ENCODE peak calls at places on chromosomes 11 and 22, in seven cellular contexts. X is upper lobe of right lung, C is WERI-Rb-1, I is mammary epithelial cell, P is EL, U is renal cortical epithelial cell, E is NCI-H2171 treated with DMSO at 0.1 percent for 48 hours. M is an unnamed sample.

GRCh38 chr22:22431271-22432220 is 77.0 kb downstream of the ZNF280B start:
- DNase-seq in X (no peak), C (peak), I (peak), P (peak), U (peak), E (peak), M (peak)

GRCh38 chr11:11740081-11740702 is 101.6 kb upstream of the USP47 start:
- DNase-seq in X (no peak), C (no peak), I (no peak), P (no peak), U (no peak), E (no peak), M (no peak)

GRCh38 chr11:102462610-102463009 is 10.0 kb upstream of the TMEM123 start:
- DNase-seq in X (no peak), C (no peak), I (no peak), P (no peak), U (peak), E (no peak), M (no peak)

GRCh38 chr11:127943763-127944162 is 643.6 kb downstream of the ETS1 start:
- DNase-seq in X (no peak), C (no peak), I (peak), P (no peak), U (peak), E (no peak), M (peak)

GRCh38 chr11:129861702-129862107 is 33.7 kb downstream of the NFRKB start:
- DNase-seq in X (peak), C (no peak), I (peak), P (peak), U (peak), E (no peak), M (peak)

GRCh38 chr11:82775736-82776346 is 42.2 kb upstream of the FAM181B start:
- DNase-seq in X (no peak), C (peak), I (peak), P (peak), U (peak), E (peak), M (peak)

GRCh38 chr11:61133956-61134662 is 27.1 kb downstream of the VPS37C start:
- DNase-seq in X (peak), C (no peak), I (no peak), P (no peak), U (no peak), E (no peak), M (no peak)

GRCh38 chr11:88051386-88051785 is 123.9 kb downstream of the RAB38 start:
- DNase-seq in X (no peak), C (no peak), I (peak), P (peak), U (peak), E (peak), M (no peak)

GRCh38 chr11:57377098-57377497 is 3.9 kb downstream of the PRG3 start:
- DNase-seq in X (no peak), C (no peak), I (no peak), P (peak), U (no peak), E (peak), M (no peak)

GRCh38 chr22:35524966-35525686 is 15.5 kb upstream of the RASD2 start:
- DNase-seq in X (no peak), C (no peak), I (no peak), P (no peak), U (no peak), E (peak), M (no peak)

GRCh38 chr11:43404406-43404805 is 45.7 kb downstream of the TTC17 start:
- DNase-seq in X (no peak), C (no peak), I (peak), P (no peak), U (no peak), E (no peak), M (no peak)

M was measured in kidney tubule cell.